ENCODE peak calls at places on chromosomes 6 and 20, in seven cellular contexts. Z is stomach; N is DND-41; V is HL-60; J is CD4-positive, CD25-positive, alpha-beta regulatory T cell; Y is AG04450; W is aorta. B is an unnamed sample.

GRCh38 chr20:53925651-53926401 is 144.6 kb downstream of the BCAS1 start:
- DNase-seq in Z (no peak), N (no peak), V (no peak), J (no peak), Y (no peak), W (no peak), B (no peak)

GRCh38 chr6:170243791-170244291 is 47.0 kb downstream of the DLL1 start:
- DNase-seq in Z (no peak), N (no peak), V (no peak), J (no peak), Y (no peak), W (peak), B (no peak)

GRCh38 chr6:43724354-43724753 is 36.8 kb upstream of the MRPS18A start:
- DNase-seq in Z (no peak), N (no peak), V (no peak), J (peak), Y (no peak), W (no peak), B (no peak)

GRCh38 chr6:159279790-159280277 is 110.6 kb downstream of the FNDC1 start:
- DNase-seq in Z (peak), N (no peak), V (no peak), J (no peak), Y (no peak), W (no peak), B (no peak)

GRCh38 chr6:11324453-11325023 is 92.1 kb upstream of the NEDD9 start:
- DNase-seq in Z (no peak), N (no peak), V (peak), J (peak), Y (no peak), W (no peak), B (no peak)

GRCh38 chr6:45630801-45631200 is 253.1 kb upstream of the SUPT3H start:
- DNase-seq in Z (no peak), N (no peak), V (no peak), J (no peak), Y (no peak), W (no peak), B (no peak)

GRCh38 chr20:44425923-44426322 is 49.8 kb upstream of the TTPAL start:
- DNase-seq in Z (no peak), N (no peak), V (no peak), J (no peak), Y (no peak), W (no peak), B (no peak)

GRCh38 chr6:132304891-132305305 is 96.4 kb downstream of the MOXD1 start:
- DNase-seq in Z (no peak), N (no peak), V (no peak), J (no peak), Y (no peak), W (no peak), B (no peak)

GRCh38 chr6:56693246-56693607 is 50.5 kb upstream of the DST start:
- DNase-seq in Z (peak), N (no peak), V (no peak), J (no peak), Y (no peak), W (peak), B (peak)

GRCh38 chr6:28789553-28790083 is 134.2 kb downstream of the TRIM27 start:
- DNase-seq in Z (no peak), N (peak), V (peak), J (peak), Y (no peak), W (no peak), B (no peak)

GRCh38 chr6:111605100-111605748 is 454 bp downstream of the TRAF3IP2 start:
- DNase-seq in Z (peak), N (peak), V (peak), J (peak), Y (no peak), W (peak), B (peak)

GRCh38 chr6:160999508-160999907 is 7.9 kb downstream of the MAP3K4 start:
- DNase-seq in Z (no peak), N (no peak), V (no peak), J (no peak), Y (no peak), W (no peak), B (no peak)

GRCh38 chr6:153032255-153032882 is 29.9 kb upstream of the MTRF1L start:
- DNase-seq in Z (no peak), N (no peak), V (no peak), J (peak), Y (peak), W (no peak), B (no peak)

GRCh38 chr6:35370799-35371493 is 28.6 kb downstream of the PPARD start:
- DNase-seq in Z (no peak), N (peak), V (peak), J (no peak), Y (no peak), W (peak), B (no peak)

GRCh38 chr6:107173779-107174178 is 58.5 kb upstream of the BEND3 start:
- DNase-seq in Z (no peak), N (no peak), V (no peak), J (no peak), Y (no peak), W (no peak), B (no peak)

GRCh38 chr20:25218109-25218486 is 22.6 kb downstream of the ENTPD6 start:
- DNase-seq in Z (no peak), N (no peak), V (no peak), J (no peak), Y (no peak), W (no peak), B (no peak)

GRCh38 chr6:13184547-13184946 is 143.8 kb downstream of the TBC1D7 start:
- DNase-seq in Z (no peak), N (no peak), V (no peak), J (no peak), Y (no peak), W (no peak), B (no peak)

GRCh38 chr20:1460275-1460674 is 6.4 kb downstream of the NSFL1C start:
- DNase-seq in Z (no peak), N (no peak), V (no peak), J (no peak), Y (no peak), W (no peak), B (no peak)

GRCh38 chr6:147826698-147827097 is 318.2 kb downstream of the SAMD5 start:
- DNase-seq in Z (no peak), N (no peak), V (no peak), J (no peak), Y (no peak), W (no peak), B (no peak)

GRCh38 chr6:37960139-37960935 is 140.8 kb downstream of the ZFAND3 start:
- DNase-seq in Z (no peak), N (no peak), V (no peak), J (no peak), Y (no peak), W (no peak), B (no peak)

GRCh38 chr20:60031107-60031506 is 72.9 kb downstream of the CDH26 start:
- DNase-seq in Z (no peak), N (no peak), V (no peak), J (no peak), Y (no peak), W (no peak), B (no peak)

GRCh38 chr6:16129623-16130243 is 847 bp downstream of the MYLIP start:
- DNase-seq in Z (peak), N (no peak), V (peak), J (peak), Y (no peak), W (no peak), B (no peak)

GRCh38 chr6:156427345-156427744 is 349.8 kb upstream of the ARID1B start:
- DNase-seq in Z (no peak), N (no peak), V (no peak), J (no peak), Y (peak), W (peak), B (no peak)

GRCh38 chr20:36273414-36274247 is 32.5 kb upstream of the DLGAP4 start:
- DNase-seq in Z (no peak), N (peak), V (no peak), J (peak), Y (no peak), W (no peak), B (no peak)

GRCh38 chr6:44976677-44977405 is 351.3 kb upstream of the RUNX2 start:
- DNase-seq in Z (no peak), N (peak), V (peak), J (peak), Y (no peak), W (no peak), B (no peak)

GRCh38 chr6:39465539-39465938 is 143.0 kb upstream of the KCNK16 start:
- DNase-seq in Z (no peak), N (no peak), V (no peak), J (no peak), Y (no peak), W (no peak), B (no peak)

GRCh38 chr6:15577550-15578171 is 85.2 kb downstream of the DTNBP1 start:
- DNase-seq in Z (no peak), N (no peak), V (no peak), J (no peak), Y (no peak), W (no peak), B (no peak)

GRCh38 chr6:140779341-140779740 is 1353.4 kb upstream of the GJE1 start:
- DNase-seq in Z (no peak), N (no peak), V (no peak), J (no peak), Y (no peak), W (no peak), B (no peak)

DNA sequence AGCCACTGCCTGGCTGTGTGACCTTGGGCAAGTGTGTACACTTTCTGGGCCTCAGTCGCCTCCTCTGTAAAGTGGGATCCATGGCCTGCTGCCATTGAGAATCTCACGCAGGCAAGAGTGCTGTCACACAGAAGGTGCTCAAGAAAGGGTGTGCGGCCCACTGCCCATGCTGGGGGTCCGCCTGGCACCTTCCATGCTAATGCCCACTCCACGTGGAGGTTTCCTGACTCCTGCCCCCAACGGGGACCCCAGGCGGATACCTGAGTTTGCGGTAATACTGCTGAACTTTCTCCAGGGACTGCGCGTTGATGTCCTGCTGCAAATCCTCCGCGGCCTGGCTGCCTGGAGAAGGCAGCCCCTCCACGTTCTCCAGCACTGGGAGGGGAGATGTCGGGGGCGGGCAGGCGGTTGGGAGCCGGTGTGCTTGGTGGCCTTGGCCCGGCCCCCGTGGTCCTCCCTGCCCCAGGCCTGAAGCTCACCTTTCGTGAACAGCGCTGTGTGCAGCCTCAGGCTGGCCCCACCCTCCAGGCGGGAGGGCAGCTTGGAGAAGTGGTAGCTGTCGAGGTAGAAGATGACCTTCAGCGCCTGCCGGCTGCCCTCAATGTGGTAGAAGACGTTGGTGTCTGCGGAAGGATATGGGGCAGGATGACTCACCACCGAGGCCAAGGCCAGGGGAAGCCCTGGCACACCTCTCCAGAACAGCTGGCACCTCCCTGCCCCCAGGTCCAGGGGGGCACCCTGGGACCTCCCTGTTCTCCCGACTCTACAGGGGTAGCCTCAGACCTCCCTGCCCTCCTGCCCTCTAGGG is 195.6 kb downstream of the PREX1 start:
- DNase-seq in Z (no peak), N (no peak), V (peak), J (no peak), Y (no peak), W (peak), B (no peak)
- H3K27ac ChIP-seq in Z (no peak), N (no peak), V (no peak), J (no peak), Y (no peak), W (no peak), B (no peak)

GRCh38 chr20:38144608-38145093 is 20.4 kb downstream of the TGM2 start:
- DNase-seq in Z (no peak), N (no peak), V (no peak), J (no peak), Y (no peak), W (no peak), B (no peak)
- H3K27ac ChIP-seq in Z (peak), N (no peak), V (no peak), J (no peak), Y (peak), W (no peak), B (peak)

GRCh38 chr20:31693987-31694661 is 28.5 kb downstream of the BCL2L1 start:
- DNase-seq in Z (no peak), N (peak), V (no peak), J (no peak), Y (no peak), W (no peak), B (no peak)
- H3K27ac ChIP-seq in Z (peak), N (peak), V (no peak), J (peak), Y (no peak), W (no peak), B (peak)

GRCh38 chr20:63749597-63750508 is 10.3 kb downstream of the SLC2A4RG start:
- DNase-seq in Z (no peak), N (no peak), V (no peak), J (no peak), Y (no peak), W (no peak), B (peak)

GRCh38 chr20:63753381-63753780 is 13.8 kb downstream of the SLC2A4RG start:
- DNase-seq in Z (no peak), N (no peak), V (no peak), J (no peak), Y (no peak), W (no peak), B (no peak)

GRCh38 chr20:63750807-63751470 is 11.4 kb downstream of the SLC2A4RG start:
- DNase-seq in Z (no peak), N (peak), V (no peak), J (peak), Y (no peak), W (peak), B (no peak)

GRCh38 chr20:63752411-63753101 is 13.0 kb downstream of the SLC2A4RG start:
- DNase-seq in Z (no peak), N (no peak), V (no peak), J (no peak), Y (no peak), W (no peak), B (peak)

DNA sequence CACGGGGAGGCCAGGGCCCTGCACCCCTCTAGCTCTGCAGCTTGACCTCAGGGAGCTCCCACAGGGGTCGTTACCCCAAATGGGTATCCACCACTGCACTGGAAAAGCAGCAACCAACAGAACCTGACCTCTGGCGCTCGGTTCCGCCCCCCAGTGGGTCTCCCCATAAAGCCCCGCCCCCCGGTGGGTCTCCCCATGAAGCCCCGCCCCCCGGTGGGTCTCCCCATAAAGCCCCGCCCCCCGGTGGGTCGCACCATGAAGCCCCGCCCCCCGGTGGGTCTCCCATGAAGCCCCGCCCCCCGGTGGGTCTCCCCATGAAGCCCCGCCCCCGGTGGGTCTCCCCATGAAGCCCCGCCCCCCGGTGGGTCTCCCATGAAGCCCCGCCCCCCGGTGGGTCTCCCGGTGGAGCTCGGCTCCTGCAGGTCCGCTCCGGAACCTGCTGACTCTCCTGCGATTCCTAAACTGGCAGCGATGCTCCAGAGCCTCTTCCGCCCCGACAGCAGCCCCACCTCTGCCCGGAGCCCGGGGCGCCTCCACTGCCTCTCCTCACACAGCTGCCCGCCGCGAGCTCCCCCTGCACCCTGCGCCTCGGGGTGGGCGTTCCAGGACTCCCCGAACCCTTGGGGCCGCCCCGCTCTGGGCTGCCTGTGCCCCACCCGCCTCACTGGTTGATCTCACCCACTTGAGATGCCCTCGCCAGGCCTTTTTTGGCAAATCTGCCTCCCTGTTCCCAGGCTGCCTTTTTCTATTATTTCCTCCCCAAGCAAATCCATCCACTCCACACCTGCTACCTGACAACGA is 12.1 kb downstream of the SLC2A4RG start:
- DNase-seq in Z (no peak), N (peak), V (no peak), J (no peak), Y (no peak), W (peak), B (no peak)
- H3K27ac ChIP-seq in Z (no peak), N (peak), V (no peak), J (peak), Y (no peak), W (no peak), B (no peak)

GRCh38 chr6:8029243-8029870 is 34.8 kb downstream of the BLOC1S5 start:
- DNase-seq in Z (no peak), N (no peak), V (no peak), J (no peak), Y (no peak), W (no peak), B (no peak)
- H3K27ac ChIP-seq in Z (no peak), N (no peak), V (no peak), J (no peak), Y (no peak), W (no peak), B (no peak)

GRCh38 chr6:98946877-98947410 is 802 bp downstream of the FBXL4 start:
- DNase-seq in Z (peak), N (peak), V (peak), J (peak), Y (no peak), W (peak), B (peak)

GRCh38 chr6:98945311-98946005 is 2.3 kb downstream of the FBXL4 start:
- DNase-seq in Z (no peak), N (no peak), V (no peak), J (no peak), Y (no peak), W (no peak), B (no peak)

GRCh38 chr6:98947411-98948292 is at the start of gene FBXL4:
- DNase-seq in Z (peak), N (peak), V (peak), J (peak), Y (peak), W (peak), B (peak)

GRCh38 chr6:98944598-98945011 is 3.1 kb downstream of the FBXL4 start:
- DNase-seq in Z (no peak), N (no peak), V (no peak), J (no peak), Y (no peak), W (no peak), B (no peak)

DNA sequence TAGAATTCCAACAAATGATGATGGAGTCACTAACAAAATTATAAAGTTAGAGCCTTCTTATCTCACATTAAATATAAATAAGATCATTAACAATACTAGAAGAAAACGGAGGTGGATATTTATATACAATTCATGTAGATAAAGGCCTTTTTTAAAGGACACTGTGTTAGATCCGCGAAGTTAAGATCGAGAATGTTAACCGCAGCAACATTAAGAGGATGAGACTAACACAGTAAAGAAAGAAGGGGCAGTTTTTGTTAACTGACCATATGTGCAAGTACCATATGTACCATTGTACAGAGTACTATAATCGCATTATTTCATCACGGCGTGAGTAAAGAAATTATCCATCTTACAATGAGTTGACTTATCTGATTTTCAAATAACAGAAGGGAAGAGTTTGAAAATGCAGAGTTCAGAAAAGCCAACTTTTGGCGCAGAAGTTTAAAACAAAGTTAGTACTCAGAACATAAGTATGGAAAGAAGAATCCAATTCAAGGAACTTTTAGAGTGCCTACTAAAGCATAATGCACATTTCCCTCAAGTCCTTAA is 1.4 kb downstream of the FBXL4 start:
- DNase-seq in Z (no peak), N (no peak), V (no peak), J (no peak), Y (no peak), W (no peak), B (no peak)
- H3K27ac ChIP-seq in Z (peak), N (peak), V (peak), J (no peak), Y (no peak), W (no peak), B (peak)

B was measured in psoas muscle.